ENCODE peak calls at places on chromosomes 12 and 14, in eight cellular contexts. One of them, this sample, is unnamed.

GRCh38 chr14:100164808-100165207 is 5.4 kb upstream of the DEGS2 start:
- DNase-seq in mesothelial cell of epicardium: no peak
- DNase-seq in CD4-positive, alpha-beta T cell: no peak
- DNase-seq in heart right ventricle: no peak
- DNase-seq in GM12878: no peak
- DNase-seq in neural crest cell: no peak
- DNase-seq in AG04450: no peak
- DNase-seq in psoas muscle: no peak
- DNase-seq in this sample: no peak

GRCh38 chr14:101196051-101196450 is 292.5 kb upstream of the RTL1 start:
- DNase-seq in mesothelial cell of epicardium: no peak
- DNase-seq in CD4-positive, alpha-beta T cell: no peak
- DNase-seq in heart right ventricle: no peak
- DNase-seq in GM12878: no peak
- DNase-seq in neural crest cell: no peak
- DNase-seq in AG04450: no peak
- DNase-seq in psoas muscle: no peak
- DNase-seq in this sample: no peak

GRCh38 chr12:112680993-112681392 is 110.6 kb upstream of the RPH3A start:
- DNase-seq in mesothelial cell of epicardium: no peak
- DNase-seq in CD4-positive, alpha-beta T cell: no peak
- DNase-seq in heart right ventricle: no peak
- DNase-seq in GM12878: no peak
- DNase-seq in neural crest cell: no peak
- DNase-seq in AG04450: no peak
- DNase-seq in psoas muscle: no peak
- DNase-seq in this sample: no peak

GRCh38 chr14:86935241-86935640 is 1057.7 kb downstream of the GALC start:
- DNase-seq in mesothelial cell of epicardium: no peak
- DNase-seq in CD4-positive, alpha-beta T cell: no peak
- DNase-seq in heart right ventricle: no peak
- DNase-seq in GM12878: no peak
- DNase-seq in neural crest cell: no peak
- DNase-seq in AG04450: no peak
- DNase-seq in psoas muscle: no peak
- DNase-seq in this sample: no peak

GRCh38 chr14:90140298-90140955 is 78.6 kb downstream of the KCNK13 start:
- DNase-seq in mesothelial cell of epicardium: no peak
- DNase-seq in CD4-positive, alpha-beta T cell: no peak
- DNase-seq in heart right ventricle: no peak
- DNase-seq in GM12878: no peak
- DNase-seq in neural crest cell: no peak
- DNase-seq in AG04450: no peak
- DNase-seq in psoas muscle: no peak
- DNase-seq in this sample: no peak

GRCh38 chr12:47534695-47535094 is 171.1 kb downstream of the RPAP3 start:
- DNase-seq in mesothelial cell of epicardium: no peak
- DNase-seq in CD4-positive, alpha-beta T cell: no peak
- DNase-seq in heart right ventricle: no peak
- DNase-seq in GM12878: no peak
- DNase-seq in neural crest cell: no peak
- DNase-seq in AG04450: no peak
- DNase-seq in psoas muscle: no peak
- DNase-seq in this sample: no peak

GRCh38 chr14:59310644-59311043 is 122.2 kb downstream of the DAAM1 start:
- DNase-seq in mesothelial cell of epicardium: no peak
- DNase-seq in CD4-positive, alpha-beta T cell: no peak
- DNase-seq in heart right ventricle: no peak
- DNase-seq in GM12878: no peak
- DNase-seq in neural crest cell: no peak
- DNase-seq in AG04450: no peak
- DNase-seq in psoas muscle: no peak
- DNase-seq in this sample: no peak

GRCh38 chr12:22377731-22378496 is 43.4 kb upstream of the ST8SIA1 start:
- DNase-seq in mesothelial cell of epicardium: no peak
- DNase-seq in CD4-positive, alpha-beta T cell: no peak
- DNase-seq in heart right ventricle: no peak
- DNase-seq in GM12878: no peak
- DNase-seq in neural crest cell: no peak
- DNase-seq in AG04450: no peak
- DNase-seq in psoas muscle: no peak
- DNase-seq in this sample: no peak

GRCh38 chr14:28652782-28653181 is 113.8 kb upstream of the FOXG1 start:
- DNase-seq in mesothelial cell of epicardium: no peak
- DNase-seq in CD4-positive, alpha-beta T cell: no peak
- DNase-seq in heart right ventricle: no peak
- DNase-seq in GM12878: no peak
- DNase-seq in neural crest cell: no peak
- DNase-seq in AG04450: no peak
- DNase-seq in psoas muscle: no peak
- DNase-seq in this sample: no peak

GRCh38 chr12:89384050-89384749 is 31.9 kb upstream of the DUSP6 start:
- DNase-seq in mesothelial cell of epicardium: no peak
- DNase-seq in CD4-positive, alpha-beta T cell: no peak
- DNase-seq in heart right ventricle: peak; percentile 46
- DNase-seq in GM12878: no peak
- DNase-seq in neural crest cell: no peak
- DNase-seq in AG04450: peak; percentile 87
- DNase-seq in psoas muscle: no peak
- DNase-seq in this sample: no peak

GRCh38 chr12:79451988-79452387 is 238.8 kb downstream of the PAWR start:
- DNase-seq in mesothelial cell of epicardium: no peak
- DNase-seq in CD4-positive, alpha-beta T cell: no peak
- DNase-seq in heart right ventricle: peak; percentile 23
- DNase-seq in GM12878: no peak
- DNase-seq in neural crest cell: no peak
- DNase-seq in AG04450: peak; percentile 36
- DNase-seq in psoas muscle: peak; percentile 38
- DNase-seq in this sample: no peak

GRCh38 chr12:107435520-107435919 is 250.1 kb upstream of the PWP1 start:
- DNase-seq in mesothelial cell of epicardium: no peak
- DNase-seq in CD4-positive, alpha-beta T cell: no peak
- DNase-seq in heart right ventricle: no peak
- DNase-seq in GM12878: no peak
- DNase-seq in neural crest cell: no peak
- DNase-seq in AG04450: no peak
- DNase-seq in psoas muscle: no peak
- DNase-seq in this sample: no peak

GRCh38 chr12:20624718-20625117 is 70.4 kb upstream of the SLCO1C1 start:
- DNase-seq in mesothelial cell of epicardium: no peak
- DNase-seq in CD4-positive, alpha-beta T cell: no peak
- DNase-seq in heart right ventricle: no peak
- DNase-seq in GM12878: no peak
- DNase-seq in neural crest cell: peak; percentile 16
- DNase-seq in AG04450: no peak
- DNase-seq in psoas muscle: no peak
- DNase-seq in this sample: no peak

GRCh38 chr14:52365071-52365470 is 51.0 kb downstream of the PTGER2 start:
- DNase-seq in mesothelial cell of epicardium: no peak
- DNase-seq in CD4-positive, alpha-beta T cell: no peak
- DNase-seq in heart right ventricle: no peak
- DNase-seq in GM12878: no peak
- DNase-seq in neural crest cell: no peak
- DNase-seq in AG04450: no peak
- DNase-seq in psoas muscle: no peak
- DNase-seq in this sample: no peak

GRCh38 chr14:52363001-52363704 is 49.0 kb downstream of the PTGER2 start:
- DNase-seq in mesothelial cell of epicardium: no peak
- DNase-seq in CD4-positive, alpha-beta T cell: no peak
- DNase-seq in heart right ventricle: no peak
- DNase-seq in GM12878: no peak
- DNase-seq in neural crest cell: no peak
- DNase-seq in AG04450: no peak
- DNase-seq in psoas muscle: no peak
- DNase-seq in this sample: no peak

GRCh38 chr14:52356025-52356424 is 41.9 kb downstream of the PTGER2 start:
- DNase-seq in mesothelial cell of epicardium: no peak
- DNase-seq in CD4-positive, alpha-beta T cell: no peak
- DNase-seq in heart right ventricle: no peak
- DNase-seq in GM12878: no peak
- DNase-seq in neural crest cell: no peak
- DNase-seq in AG04450: no peak
- DNase-seq in psoas muscle: no peak
- DNase-seq in this sample: no peak

GRCh38 chr14:52363969-52364368 is 49.9 kb downstream of the PTGER2 start:
- DNase-seq in mesothelial cell of epicardium: no peak
- DNase-seq in CD4-positive, alpha-beta T cell: no peak
- DNase-seq in heart right ventricle: no peak
- DNase-seq in GM12878: no peak
- DNase-seq in neural crest cell: no peak
- DNase-seq in AG04450: no peak
- DNase-seq in psoas muscle: no peak
- DNase-seq in this sample: no peak

DNA sequence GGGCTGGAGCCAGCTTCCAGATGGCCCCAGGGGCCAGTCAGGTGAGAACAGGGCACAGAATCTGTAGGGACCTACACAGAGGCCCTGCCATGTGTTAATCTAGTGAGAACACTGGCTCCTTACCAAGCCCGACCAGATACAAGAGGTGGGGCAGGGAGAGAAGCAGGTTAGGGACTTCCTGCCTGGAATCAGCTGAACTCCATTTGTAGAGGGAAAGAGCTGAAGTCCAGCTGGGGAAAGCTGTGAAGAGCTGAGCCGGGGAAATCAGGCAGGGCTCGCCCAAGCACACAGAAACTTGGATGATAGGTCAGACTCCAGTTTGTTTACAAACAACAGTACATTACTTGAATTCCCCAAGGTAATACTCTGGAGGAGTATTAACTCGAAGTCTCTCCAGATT is 46.7 kb downstream of the PTGER2 start:
- DNase-seq in mesothelial cell of epicardium: no peak
- DNase-seq in CD4-positive, alpha-beta T cell: no peak
- DNase-seq in heart right ventricle: no peak
- DNase-seq in GM12878: no peak
- DNase-seq in neural crest cell: no peak
- DNase-seq in AG04450: no peak
- DNase-seq in psoas muscle: no peak
- DNase-seq in this sample: no peak
- TF ChIP-seq CTCF in mesothelial cell of epicardium: no peak
- TF ChIP-seq CTCF in CD4-positive, alpha-beta T cell: no peak
- TF ChIP-seq CTCF in heart right ventricle: no peak
- TF ChIP-seq CTCF in GM12878: no peak
- TF ChIP-seq CTCF in neural crest cell: no peak
- TF ChIP-seq CTCF in AG04450: no peak
- TF ChIP-seq CTCF in psoas muscle: no peak
- TF ChIP-seq CTCF in this sample: no peak

DNA sequence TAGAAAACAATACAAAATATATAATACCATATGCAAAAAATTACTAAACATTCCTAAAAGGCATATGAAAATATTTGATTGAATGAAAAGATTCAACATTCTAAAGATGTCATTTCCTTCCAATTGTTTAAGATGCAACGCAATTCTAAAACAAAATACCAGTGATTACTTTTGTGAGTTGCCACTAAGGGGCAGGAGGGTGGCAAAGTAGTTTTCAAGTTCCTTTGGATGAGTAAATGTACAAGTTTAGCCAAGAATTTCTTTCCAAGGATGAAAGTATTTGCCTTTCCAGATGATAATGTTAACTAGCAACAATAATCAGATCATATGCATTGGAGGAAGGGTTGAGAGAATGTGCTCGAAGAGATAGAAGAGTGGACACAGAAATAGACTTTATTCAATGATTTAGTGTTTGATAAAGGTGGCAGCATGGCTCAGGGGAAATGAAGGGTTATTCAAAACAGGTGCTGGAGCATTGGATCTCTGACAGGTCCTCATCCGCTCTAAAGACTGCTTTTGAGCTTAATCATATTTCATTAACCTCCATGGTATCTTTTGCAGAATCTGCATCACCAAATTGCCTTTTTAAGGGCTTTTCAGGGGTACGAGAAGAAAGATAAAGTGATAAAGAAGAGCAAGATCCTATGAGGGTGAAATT is 678.5 kb upstream of the TBX3 start:
- DNase-seq in mesothelial cell of epicardium: no peak
- DNase-seq in CD4-positive, alpha-beta T cell: no peak
- DNase-seq in heart right ventricle: no peak
- DNase-seq in GM12878: no peak
- DNase-seq in neural crest cell: no peak
- DNase-seq in AG04450: no peak
- DNase-seq in psoas muscle: no peak
- DNase-seq in this sample: no peak
- TF ChIP-seq CTCF in mesothelial cell of epicardium: no peak
- TF ChIP-seq CTCF in CD4-positive, alpha-beta T cell: no peak
- TF ChIP-seq CTCF in heart right ventricle: no peak
- TF ChIP-seq CTCF in GM12878: no peak
- TF ChIP-seq CTCF in neural crest cell: no peak
- TF ChIP-seq CTCF in AG04450: peak; percentile 23
- TF ChIP-seq CTCF in psoas muscle: no peak
- TF ChIP-seq CTCF in this sample: no peak

DNA sequence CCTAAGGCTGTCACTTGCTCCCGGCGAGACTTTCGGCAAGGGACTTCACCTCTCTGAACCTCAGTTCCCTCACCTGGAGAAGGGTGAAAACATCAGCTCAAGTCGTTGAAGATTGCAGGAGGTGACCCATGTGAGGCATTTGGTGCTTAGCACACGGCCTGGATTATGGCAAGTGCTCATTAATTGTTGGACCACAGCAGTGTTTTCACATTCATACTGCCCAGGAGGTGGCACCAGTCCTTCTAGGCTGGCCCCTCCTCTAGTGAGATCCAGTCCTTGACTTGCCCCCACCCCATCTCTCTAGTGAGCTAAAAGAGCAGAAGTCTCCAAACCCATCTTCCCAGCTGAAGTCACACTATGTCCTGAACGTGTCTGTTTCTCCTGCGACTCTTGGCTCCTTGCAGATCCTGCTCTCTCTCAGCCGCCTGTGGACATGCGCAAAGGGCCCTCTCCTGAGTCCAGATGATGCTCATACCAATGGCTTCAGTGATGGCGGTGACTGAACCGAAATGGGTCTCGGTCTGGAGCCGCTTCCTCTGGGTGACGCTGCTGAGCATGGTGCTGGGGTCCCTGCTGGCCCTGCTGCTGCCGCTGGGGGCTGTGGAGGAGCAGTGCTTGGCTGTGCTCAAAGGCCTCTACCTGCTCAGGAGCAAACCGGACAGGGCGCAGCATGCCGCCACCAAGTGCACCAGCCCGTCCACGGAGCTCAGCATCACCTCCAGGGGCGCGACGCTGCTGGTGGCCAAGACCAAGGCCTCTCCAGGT is 1.6 kb downstream of the FICD start:
- DNase-seq in mesothelial cell of epicardium: no peak
- DNase-seq in CD4-positive, alpha-beta T cell: no peak
- DNase-seq in heart right ventricle: no peak
- DNase-seq in GM12878: no peak
- DNase-seq in neural crest cell: no peak
- DNase-seq in AG04450: no peak
- DNase-seq in psoas muscle: no peak
- DNase-seq in this sample: no peak
- TF ChIP-seq CTCF in mesothelial cell of epicardium: no peak
- TF ChIP-seq CTCF in CD4-positive, alpha-beta T cell: no peak
- TF ChIP-seq CTCF in heart right ventricle: no peak
- TF ChIP-seq CTCF in GM12878: peak; percentile 2
- TF ChIP-seq CTCF in neural crest cell: no peak
- TF ChIP-seq CTCF in AG04450: no peak
- TF ChIP-seq CTCF in psoas muscle: no peak
- TF ChIP-seq CTCF in this sample: peak; percentile 25

DNA sequence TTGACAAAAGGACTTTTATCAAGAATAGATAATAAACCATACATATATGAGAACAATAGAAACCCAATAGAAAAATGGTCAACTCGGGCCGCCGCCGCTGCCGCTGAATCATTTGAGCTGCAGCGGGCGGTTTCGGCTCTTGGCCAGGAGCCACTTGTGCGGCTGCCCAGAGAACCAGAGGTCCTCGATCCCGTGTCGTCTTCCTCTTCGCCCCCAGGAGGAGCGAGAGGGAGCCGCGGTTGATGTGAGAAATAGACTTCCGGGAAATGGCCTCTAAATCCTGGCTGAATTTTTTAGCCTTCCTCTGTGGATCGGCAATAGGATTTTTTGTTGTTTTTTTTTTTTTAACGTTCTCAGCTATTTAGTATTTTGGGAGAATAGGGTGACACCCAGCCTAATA is 44.8 kb downstream of the CPSF6 start:
- DNase-seq in mesothelial cell of epicardium: peak; percentile 28
- DNase-seq in CD4-positive, alpha-beta T cell: peak; percentile 9
- DNase-seq in heart right ventricle: peak; percentile 76
- DNase-seq in GM12878: no peak
- DNase-seq in neural crest cell: peak; percentile 40
- DNase-seq in AG04450: peak; percentile 32
- DNase-seq in psoas muscle: peak; percentile 80
- DNase-seq in this sample: no peak
- TF ChIP-seq CTCF in mesothelial cell of epicardium: no peak
- TF ChIP-seq CTCF in CD4-positive, alpha-beta T cell: no peak
- TF ChIP-seq CTCF in heart right ventricle: peak; percentile 33
- TF ChIP-seq CTCF in GM12878: no peak
- TF ChIP-seq CTCF in neural crest cell: peak; percentile 44
- TF ChIP-seq CTCF in AG04450: peak; percentile 23
- TF ChIP-seq CTCF in psoas muscle: peak; percentile 4
- TF ChIP-seq CTCF in this sample: no peak

This sample was measured in GM06990.